ENCODE peak calls at places on chromosomes 5 and 9, in four cellular contexts. F is H1, X is GM12878, D is HepG2. U is an unnamed sample.

GRCh38 chr5:4511996-4512656 is 628.0 kb upstream of the ADAMTS16 start:
- DNase-seq in D (peak), F (peak), X (no peak), U (no peak)

GRCh38 chr9:16179566-16179965 is 626.7 kb downstream of the CCDC171 start:
- DNase-seq in D (no peak), X (no peak), F (no peak), U (no peak)

GRCh38 chr5:147849226-147849625 is 17.8 kb upstream of the SPINK1 start:
- DNase-seq in X (no peak), F (no peak), D (no peak), U (no peak)

GRCh38 chr9:110426052-110426709 is 88.5 kb upstream of the TXNDC8 start:
- DNase-seq in F (no peak), X (no peak), D (peak), U (no peak)

GRCh38 chr9:16258708-16259107 is 611.8 kb downstream of the BNC2 start:
- DNase-seq in D (no peak), F (no peak), X (peak), U (no peak)

GRCh38 chr5:148469446-148470062 is 85.8 kb downstream of the FBXO38 start:
- DNase-seq in F (no peak), D (no peak), X (no peak), U (no peak)

GRCh38 chr9:84828101-84828500 is 158.6 kb downstream of the NTRK2 start:
- DNase-seq in X (no peak), D (no peak), F (no peak), U (no peak)

GRCh38 chr5:102738037-102738436 is 17.1 kb upstream of the PAM start:
- DNase-seq in X (no peak), D (no peak), F (no peak), U (no peak)

GRCh38 chr9:22992781-22993180 is 546.2 kb downstream of the DMRTA1 start:
- DNase-seq in F (no peak), D (no peak), X (no peak), U (no peak)

GRCh38 chr5:115949096-115949495 is 13.2 kb upstream of the LVRN start:
- DNase-seq in X (no peak), F (no peak), D (no peak), U (no peak)

GRCh38 chr9:87080512-87081225 is 133.4 kb upstream of the GAS1 start:
- DNase-seq in X (no peak), F (no peak), D (no peak), U (no peak)

GRCh38 chr9:127987103-127987614 is 6.4 kb upstream of the EEIG1 start:
- DNase-seq in X (no peak), F (no peak), D (peak), U (no peak)

DNA sequence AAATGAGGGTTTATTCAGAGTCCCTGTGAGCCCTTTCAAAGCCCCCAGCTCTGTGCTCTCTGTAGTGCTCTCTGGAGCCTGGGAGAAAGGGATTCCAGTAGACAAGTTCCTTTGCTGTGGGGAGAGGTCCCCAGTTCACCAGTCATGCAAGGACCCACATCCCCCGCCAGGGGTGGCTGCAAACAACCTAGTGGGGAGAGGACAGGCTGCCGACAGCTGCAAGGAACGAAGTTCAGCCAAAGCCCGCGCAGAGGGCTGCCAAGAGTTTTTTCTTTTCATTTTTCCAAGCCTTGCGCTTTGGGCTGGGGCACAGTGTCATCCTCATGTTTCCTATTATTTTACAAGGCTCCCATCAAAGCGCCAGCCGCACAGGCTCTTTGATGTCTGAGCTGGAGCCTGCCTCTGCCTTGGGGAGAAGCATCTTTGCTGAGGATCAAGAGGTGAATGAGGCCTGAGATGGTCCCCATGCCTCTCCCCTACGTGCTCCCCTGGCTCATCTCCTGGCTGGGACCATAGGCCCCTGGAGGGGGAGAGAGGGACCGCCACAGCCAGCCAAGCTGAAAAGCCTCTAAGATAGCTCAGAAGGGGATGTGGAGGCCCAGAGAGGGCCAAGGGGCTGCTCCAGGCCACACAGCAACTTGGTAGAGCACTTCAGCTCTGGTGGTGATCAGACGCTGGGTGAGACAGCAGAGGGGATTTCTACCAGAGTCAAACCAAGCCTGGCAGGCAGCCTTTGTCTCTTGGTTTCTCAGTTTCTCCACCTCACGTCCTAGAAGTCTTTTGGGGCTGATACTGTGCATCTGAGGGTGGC is 50.5 kb upstream of the SYNPO start:
- DNase-seq in X (peak), F (peak), D (peak), U (no peak)
- TF ChIP-seq ZNF274 in X (no peak), F (no peak), D (no peak), U (no peak)

GRCh38 chr9:129988607-129989361 is 54.2 kb downstream of the FNBP1 start:
- DNase-seq in X (peak), F (no peak), D (no peak), U (no peak)

GRCh38 chr9:129989362-129989708 is 53.7 kb downstream of the FNBP1 start:
- DNase-seq in X (no peak), D (no peak), F (no peak), U (no peak)

GRCh38 chr9:129990269-129991005 is 52.6 kb downstream of the FNBP1 start:
- DNase-seq in X (no peak), F (no peak), D (no peak), U (no peak)

GRCh38 chr9:129987941-129988340 is 55.0 kb downstream of the FNBP1 start:
- DNase-seq in D (no peak), F (no peak), X (no peak), U (no peak)

GRCh38 chr9:129989740-129990139 is 53.2 kb downstream of the FNBP1 start:
- DNase-seq in X (no peak), D (no peak), F (no peak), U (no peak)
- TF ChIP-seq SUZ12 in X (no peak), D (no peak), F (no peak), U (no peak)

GRCh38 chr9:89602978-89603628 is 1.7 kb upstream of the GADD45G start:
- DNase-seq in F (peak), X (peak), D (peak), U (peak)

GRCh38 chr9:89603629-89604462 is 966 bp upstream of the GADD45G start:
- DNase-seq in F (peak), D (peak), X (no peak), U (peak)

GRCh38 chr9:89605181-89606048 is 603 bp downstream of the GADD45G start:
- DNase-seq in X (no peak), D (no peak), F (no peak), U (no peak)

GRCh38 chr9:89606049-89606481 is 1.3 kb downstream of the GADD45G start:
- DNase-seq in X (no peak), F (no peak), D (peak), U (no peak)

DNA sequence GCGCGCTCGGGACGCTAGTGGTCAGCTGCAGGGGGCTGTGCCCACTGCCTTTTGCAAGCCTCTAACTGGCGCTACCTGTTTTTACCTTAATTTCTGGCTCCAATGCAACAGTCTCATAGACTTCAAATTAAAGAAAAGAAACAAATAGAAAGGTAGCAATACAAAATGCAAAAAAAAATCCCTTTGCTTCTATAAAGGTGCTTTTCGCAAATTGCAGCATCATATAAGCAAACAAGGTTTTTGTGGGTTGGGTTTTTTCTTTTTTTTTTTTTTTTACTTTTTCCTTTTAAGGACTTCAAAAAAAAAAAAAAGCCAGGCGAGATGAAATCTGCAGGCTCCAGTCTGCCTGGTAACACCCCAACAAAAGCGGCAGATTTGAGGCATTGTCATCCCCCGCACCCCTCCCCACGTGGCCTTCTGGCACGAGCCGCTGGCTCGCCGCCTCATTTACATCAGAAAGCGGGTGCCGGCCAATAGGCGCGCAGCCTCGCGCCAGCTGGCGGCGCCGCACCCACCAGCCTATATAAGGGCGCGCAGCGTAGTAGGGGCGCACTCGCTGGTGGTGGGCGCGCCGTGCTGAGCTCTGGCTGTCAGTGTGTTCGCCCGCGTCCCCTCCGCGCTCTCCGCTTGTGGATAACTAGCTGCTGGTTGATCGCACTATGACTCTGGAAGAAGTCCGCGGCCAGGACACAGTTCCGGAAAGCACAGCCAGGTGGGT is at the start of gene GADD45G:
- DNase-seq in F (peak), D (no peak), X (no peak), U (peak)
- TF ChIP-seq ZNF274 in F (no peak), D (no peak), X (no peak), U (no peak)

GRCh38 chr5:56422060-56422762 is 189.1 kb upstream of the ANKRD55 start:
- DNase-seq in D (no peak), F (no peak), X (no peak), U (no peak)
- TF ChIP-seq SUZ12 in D (no peak), F (no peak), X (no peak), U (no peak)

GRCh38 chr5:16891043-16891442 is 45.0 kb downstream of the MYO10 start:
- DNase-seq in F (no peak), X (no peak), D (no peak), U (no peak)

GRCh38 chr5:16889972-16890519 is 46.0 kb downstream of the MYO10 start:
- DNase-seq in F (no peak), D (no peak), X (no peak), U (no peak)

GRCh38 chr5:16888694-16889124 is 47.4 kb downstream of the MYO10 start:
- DNase-seq in D (no peak), X (no peak), F (no peak), U (no peak)

GRCh38 chr5:16886793-16887345 is 49.2 kb downstream of the MYO10 start:
- DNase-seq in D (no peak), X (no peak), F (no peak), U (no peak)

GRCh38 chr5:16889203-16889971 is 46.7 kb downstream of the MYO10 start:
- DNase-seq in F (no peak), X (no peak), D (no peak), U (no peak)
- TF ChIP-seq ZNF274 in F (no peak), X (no peak), D (no peak), U (no peak)

GRCh38 chr5:55159763-55160492 is at the start of gene GPX8:
- DNase-seq in F (no peak), D (peak), X (no peak), U (peak)
- TF ChIP-seq SUZ12 in F (no peak), D (no peak), X (no peak), U (no peak)

U was measured in NT2/D1.